ENCODE peak calls at places on chromosomes 13 and 19, in four cellular contexts. Q is cardiac fibroblast, D is pancreas, G is heart right ventricle. T is an unnamed sample.

GRCh38 chr13:30698023-30698422 is 37.3 kb upstream of the ALOX5AP start:
- DNase-seq in Q (peak), D (no peak), G (no peak), T (no peak)

GRCh38 chr19:6048808-6049405 is 61.4 kb downstream of the RFX2 start:
- DNase-seq in D (peak), Q (peak), G (peak), T (peak)

GRCh38 chr13:50679321-50679720 is 164.2 kb downstream of the DLEU7 start:
- DNase-seq in Q (peak), D (no peak), G (no peak), T (no peak)

GRCh38 chr13:113651511-113652403 is 6.2 kb downstream of the ATP4B start:
- DNase-seq in Q (no peak), D (peak), G (no peak), T (no peak)

GRCh38 chr13:80533175-80533574 is 192.2 kb upstream of the SPRY2 start:
- DNase-seq in G (no peak), D (no peak), Q (no peak), T (no peak)

GRCh38 chr13:92461402-92461801 is 765.2 kb upstream of the GPC6 start:
- DNase-seq in G (no peak), Q (no peak), D (no peak), T (no peak)

GRCh38 chr13:43546260-43546659 is 240.5 kb downstream of the ENOX1 start:
- DNase-seq in Q (no peak), D (no peak), G (peak), T (no peak)

GRCh38 chr13:91667486-91667885 is 269.1 kb downstream of the GPC5 start:
- DNase-seq in G (no peak), D (no peak), Q (no peak), T (no peak)

GRCh38 chr19:14606627-14607026 is 23.7 kb downstream of the CLEC17A start:
- DNase-seq in D (no peak), Q (no peak), G (no peak), T (no peak)

DNA sequence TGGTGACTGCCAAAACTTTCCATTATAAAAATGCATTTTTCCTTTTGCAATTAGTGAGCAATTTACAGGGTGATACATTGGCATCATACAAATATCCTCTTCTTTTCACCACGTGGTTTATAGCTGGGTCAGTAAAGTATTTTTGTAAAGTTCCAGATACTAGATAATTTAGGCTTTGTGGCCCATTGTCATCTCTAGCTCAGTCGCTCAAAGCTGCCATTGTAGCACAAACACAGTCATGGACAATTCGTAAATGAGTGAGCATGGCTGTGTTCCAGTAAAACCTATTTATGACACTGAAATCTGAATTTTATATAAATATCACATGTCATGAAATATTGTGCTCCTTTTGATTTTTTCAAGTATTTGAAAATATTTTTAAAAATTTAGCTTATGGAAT is 162.9 kb downstream of the USP12 start:
- DNase-seq in D (no peak), Q (no peak), G (no peak), T (no peak)
- TF ChIP-seq CTCF in D (no peak), Q (no peak), G (no peak), T (no peak)

GRCh38 chr19:1508507-1508856 is 4.3 kb downstream of the ADAMTSL5 start:
- DNase-seq in G (no peak), Q (no peak), D (no peak), T (no peak)
- H3K4me3 ChIP-seq in G (peak), Q (peak), D (no peak), T (peak)

GRCh38 chr13:66794340-66795031 is 435.6 kb downstream of the PCDH9 start:
- DNase-seq in G (no peak), Q (no peak), D (no peak), T (no peak)
- TF ChIP-seq CTCF in G (no peak), Q (no peak), D (no peak), T (no peak)

DNA sequence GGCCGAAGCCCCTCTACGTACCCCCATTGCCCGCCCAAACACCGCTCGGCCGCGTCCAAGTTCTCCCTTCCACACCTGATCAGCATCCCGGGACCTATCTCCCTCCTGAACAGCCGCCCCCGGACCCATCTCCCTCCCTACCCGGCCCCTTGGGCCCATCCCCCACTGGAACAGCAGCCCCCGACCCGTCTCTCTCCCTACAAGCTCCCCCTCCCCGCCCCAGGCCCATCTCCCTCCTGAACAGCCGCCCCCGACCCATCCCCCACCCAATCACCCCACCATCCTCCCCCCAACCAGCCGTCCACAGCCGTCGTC is 608 bp downstream of the ZSCAN1 start:
- DNase-seq in D (no peak), Q (no peak), G (no peak), T (no peak)
- H3K4me3 ChIP-seq in D (peak), Q (peak), G (peak), T (no peak)

DNA sequence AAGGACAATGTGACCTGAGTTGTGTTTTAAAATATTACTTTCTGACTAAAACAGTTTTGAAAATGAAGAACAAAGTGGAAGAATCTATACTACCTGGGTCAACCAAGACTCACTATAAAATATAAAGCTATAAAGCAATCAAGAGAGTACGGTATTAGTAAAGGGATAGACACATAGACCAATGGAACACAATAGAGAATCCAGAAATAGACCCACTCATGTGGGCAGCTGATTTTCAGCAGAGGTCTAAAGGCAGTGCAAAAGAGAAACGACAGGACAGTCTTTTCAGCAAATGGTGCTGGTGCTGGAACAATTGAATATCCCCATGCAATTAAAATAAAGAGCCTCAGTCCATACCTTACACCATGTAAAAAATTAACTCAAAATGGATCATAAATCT is 224.7 kb downstream of the RGCC start:
- DNase-seq in G (no peak), Q (no peak), D (no peak), T (no peak)
- TF ChIP-seq CTCF in G (no peak), Q (no peak), D (no peak), T (no peak)

GRCh38 chr13:94710081-94710809 is 2.1 kb downstream of the SOX21 start:
- DNase-seq in G (no peak), Q (no peak), D (no peak), T (no peak)

GRCh38 chr13:94710881-94711560 is 1.3 kb downstream of the SOX21 start:
- DNase-seq in Q (no peak), D (no peak), G (no peak), T (no peak)

GRCh38 chr13:94712812-94713555 is 639 bp upstream of the SOX21 start:
- DNase-seq in G (no peak), Q (peak), D (no peak), T (no peak)

GRCh38 chr13:94712287-94712811 is at the start of gene SOX21:
- DNase-seq in G (no peak), D (no peak), Q (no peak), T (no peak)

DNA sequence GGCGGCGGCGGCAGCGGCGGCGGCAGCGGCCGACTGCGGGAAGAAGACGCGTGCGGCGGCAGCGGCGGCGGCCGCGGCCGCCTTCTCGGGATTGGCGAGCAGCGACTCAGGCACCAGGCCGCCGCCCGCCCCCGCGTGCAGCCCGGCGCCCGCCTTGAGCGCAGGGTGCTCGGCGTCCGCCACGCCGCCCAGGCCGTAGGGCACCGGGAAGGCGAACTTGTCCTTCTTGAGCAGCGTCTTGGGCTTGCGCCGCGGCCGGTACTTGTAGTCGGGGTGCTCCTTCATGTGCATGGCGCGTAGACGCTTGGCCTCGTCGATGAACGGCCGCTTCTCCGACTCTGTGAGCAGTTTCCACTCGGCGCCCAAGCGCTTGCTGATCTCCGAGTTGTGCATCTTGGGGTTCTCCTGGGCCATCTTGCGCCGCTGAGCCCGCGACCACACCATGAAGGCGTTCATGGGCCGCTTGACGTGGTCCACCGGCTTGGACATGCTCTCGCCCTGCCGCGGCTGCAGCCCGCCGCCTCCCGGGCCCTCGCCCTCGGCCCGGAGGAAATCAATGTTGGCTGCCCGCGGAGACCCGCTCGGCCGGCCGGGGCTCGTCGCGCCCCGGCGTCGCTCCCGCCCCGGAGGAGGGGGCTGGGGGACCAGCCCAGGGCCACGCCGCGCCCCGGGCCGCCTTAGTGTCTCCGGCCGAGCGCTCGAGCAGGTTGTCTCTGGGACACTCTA is 621 bp downstream of the SOX21 start:
- DNase-seq in G (no peak), D (no peak), Q (peak), T (no peak)
- H3K4me3 ChIP-seq in G (no peak), D (no peak), Q (no peak), T (no peak)

GRCh38 chr13:27797228-27797624 is 4.9 kb downstream of the GSX1 start:
- DNase-seq in D (no peak), G (no peak), Q (peak), T (peak)
- TF ChIP-seq CTCF in D (peak), G (no peak), Q (no peak), T (peak)

GRCh38 chr13:75787249-75787940 is 151.3 kb downstream of the LMO7 start:
- DNase-seq in G (no peak), D (no peak), Q (peak), T (no peak)
- H3K4me3 ChIP-seq in G (no peak), D (no peak), Q (no peak), T (no peak)

GRCh38 chr19:43760941-43761340 is 6.2 kb upstream of the SMG9 start:
- DNase-seq in Q (no peak), G (no peak), D (no peak), T (no peak)
- TF ChIP-seq CTCF in Q (no peak), G (no peak), D (no peak), T (no peak)